ENCODE peak calls at places on chromosome 6, in eight cellular contexts. L is left lung; M is CD8-positive, alpha-beta T cell; K is esophagus squamous epithelium; Y is neural progenitor cell; N is heart left ventricle; U is mucosa of descending colon; A is brain microvascular endothelial cell. Z is an unnamed sample.

GRCh38 chr6:1558388-1558787 is 51.3 kb upstream of the FOXC1 start:
- DNase-seq in N (no peak), K (no peak), Y (no peak), L (no peak), M (no peak), A (peak; percentile 57), U (no peak), Z (peak; percentile 45)

GRCh38 chr6:37535701-37536461 is 36.2 kb upstream of the CCDC167 start:
- DNase-seq in Y (peak; percentile 75), U (no peak), N (no peak), M (no peak), A (no peak), K (no peak), L (no peak), Z (no peak)

GRCh38 chr6:3363296-3364025 is 93.4 kb downstream of the SLC22A23 start:
- DNase-seq in A (no peak), K (no peak), L (peak; percentile 85), M (no peak), N (no peak), Y (no peak), U (peak; percentile 92), Z (no peak)

GRCh38 chr6:73079978-73080377 is 145.3 kb downstream of the KHDC1L start:
- DNase-seq in L (no peak), A (no peak), U (no peak), M (no peak), Y (no peak), K (no peak), N (no peak), Z (no peak)

GRCh38 chr6:41963371-41963770 is 21.8 kb upstream of the CCND3 start:
- DNase-seq in N (no peak), K (no peak), A (no peak), Y (no peak), M (no peak), U (no peak), L (no peak), Z (no peak)

GRCh38 chr6:15911753-15912504 is 217.0 kb upstream of the MYLIP start:
- DNase-seq in N (no peak), M (no peak), Y (no peak), K (no peak), U (no peak), L (no peak), A (no peak), Z (no peak)

GRCh38 chr6:21842875-21843274 is 249.3 kb downstream of the SOX4 start:
- DNase-seq in N (no peak), M (no peak), U (no peak), L (no peak), K (no peak), Y (no peak), A (no peak), Z (no peak)

GRCh38 chr6:110618591-110619267 is 142.3 kb upstream of the SLC22A16 start:
- DNase-seq in K (no peak), U (no peak), Y (no peak), L (no peak), A (no peak), N (no peak), M (no peak), Z (no peak)

GRCh38 chr6:155216312-155217028 is 47.3 kb upstream of the CLDN20 start:
- DNase-seq in Y (peak; percentile 59), U (no peak), N (no peak), K (no peak), L (no peak), M (no peak), A (no peak), Z (no peak)

GRCh38 chr6:156925718-156926607 is 148.8 kb downstream of the ARID1B start:
- DNase-seq in A (no peak), U (no peak), Y (no peak), M (no peak), L (no peak), K (no peak), N (no peak), Z (no peak)

GRCh38 chr6:36323062-36323461 is 13.6 kb downstream of the BNIP5 start:
- DNase-seq in M (no peak), N (no peak), A (no peak), K (no peak), Y (peak; percentile 83), L (no peak), U (no peak), Z (no peak)

GRCh38 chr6:28115799-28116198 is 8.6 kb upstream of the ZSCAN16 start:
- DNase-seq in L (no peak), Y (no peak), U (no peak), N (no peak), M (no peak), A (no peak), K (no peak), Z (no peak)

GRCh38 chr6:118298476-118298875 is 249.6 kb upstream of the PLN start:
- DNase-seq in L (no peak), K (no peak), A (no peak), U (no peak), N (no peak), M (no peak), Y (no peak), Z (no peak)

GRCh38 chr6:37539706-37540352 is 40.1 kb upstream of the CCDC167 start:
- DNase-seq in M (no peak), A (no peak), K (no peak), U (no peak), Y (no peak), L (no peak), N (no peak), Z (no peak)

GRCh38 chr6:582370-582769 is 74.5 kb downstream of the HUS1B start:
- DNase-seq in L (no peak), Y (peak; percentile 77), N (no peak), K (no peak), M (no peak), A (peak; percentile 49), U (no peak), Z (no peak)

GRCh38 chr6:167717455-167717854 is 109.3 kb upstream of the AFDN start:
- DNase-seq in K (no peak), U (no peak), N (no peak), A (no peak), Y (no peak), L (no peak), M (no peak), Z (no peak)

GRCh38 chr6:41636803-41637178 is 1.5 kb upstream of the MDFI start:
- DNase-seq in U (no peak), N (no peak), L (peak; percentile 77), A (no peak), Y (peak; percentile 37), K (no peak), M (no peak), Z (no peak)

GRCh38 chr6:43386492-43386891 is 17.0 kb upstream of the ZNF318 start:
- DNase-seq in L (no peak), U (no peak), N (no peak), Y (peak; percentile 20), A (no peak), K (no peak), M (no peak), Z (no peak)

GRCh38 chr6:38929560-38929959 is 119.0 kb upstream of the GLP1R start:
- DNase-seq in L (no peak), U (no peak), M (no peak), Y (no peak), K (no peak), A (no peak), N (no peak), Z (no peak)
- H3K36me3 ChIP-seq in L (no peaks in the 10 kb centered on the region), U (no peaks in the 10 kb centered on the region), M (no peaks in the 10 kb centered on the region), Y (no peaks in the 10 kb centered on the region), K (no peaks in the 10 kb centered on the region), A (no peaks in the 10 kb centered on the region), N (no peaks in the 10 kb centered on the region), Z (no peaks in the 10 kb centered on the region)

DNA sequence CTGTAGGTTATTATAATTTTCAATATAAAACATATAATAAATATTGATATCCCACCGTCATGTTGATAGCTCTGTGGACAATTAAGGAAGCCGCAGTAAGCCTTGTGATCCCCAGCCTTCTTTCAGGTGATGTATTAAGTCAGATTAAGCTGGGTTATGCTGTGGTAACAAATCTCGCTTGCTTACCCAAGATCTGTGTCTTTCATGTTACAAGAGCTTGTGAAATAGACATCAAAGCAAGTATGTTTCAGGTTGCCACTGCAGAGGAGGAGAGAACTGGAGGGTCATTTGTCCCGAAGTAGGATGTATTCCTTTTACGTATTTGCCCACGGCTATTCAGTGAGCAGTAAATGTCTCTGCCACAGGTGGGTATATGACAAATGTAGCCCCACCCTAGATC is 17.8 kb upstream of the BCKDHB start:
- DNase-seq in K (no peak), U (no peak), A (no peak), M (no peak), L (no peak), N (no peak), Y (no peak), Z (no peak)
- H3K36me3 ChIP-seq in K (no peaks in the 10 kb centered on the region), U (no peaks in the 10 kb centered on the region), A (no peaks in the 10 kb centered on the region), M (no peaks in the 10 kb centered on the region), L (no peaks in the 10 kb centered on the region), N (no peaks in the 10 kb centered on the region), Y (no peaks in the 10 kb centered on the region), Z (no peaks in the 10 kb centered on the region)

DNA sequence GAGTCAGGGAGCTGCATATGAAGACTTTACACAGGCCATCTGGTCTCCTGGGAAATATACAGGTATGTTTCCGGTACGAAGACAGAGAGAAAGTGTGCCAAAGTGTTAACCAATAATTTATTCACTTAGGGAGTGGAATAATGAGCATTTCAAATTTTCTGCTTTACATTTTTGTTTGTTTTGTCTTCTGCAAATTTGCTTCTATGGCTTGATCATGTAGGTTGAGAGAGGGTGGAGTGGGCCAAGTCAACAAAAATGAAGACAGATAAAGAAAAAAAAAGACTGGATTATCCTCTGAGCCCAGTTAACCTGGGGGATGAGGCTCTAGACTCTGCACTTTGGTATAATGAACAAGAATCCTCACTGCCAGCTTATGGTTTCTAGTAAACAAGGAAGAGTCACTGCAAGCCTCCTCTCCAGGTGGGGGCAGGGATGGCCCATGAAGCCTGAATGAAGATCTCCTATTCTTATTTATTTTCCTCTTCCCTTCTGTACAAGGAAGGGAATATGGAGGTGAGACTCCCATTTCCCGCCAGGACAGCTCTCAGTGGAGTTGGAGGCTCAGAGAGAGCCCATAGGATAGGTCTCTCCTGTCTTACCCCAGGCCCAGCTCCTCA is 37.7 kb downstream of the KCNK17 start:
- DNase-seq in A (no peak), Y (no peak), M (no peak), L (no peak), U (no peak), N (no peak), K (no peak), Z (no peak)
- H3K36me3 ChIP-seq in A (no peaks in the 10 kb centered on the region), Y (no peaks in the 10 kb centered on the region), M (no peaks in the 10 kb centered on the region), L (no peaks in the 10 kb centered on the region), U (no peaks in the 10 kb centered on the region), N (no peaks in the 10 kb centered on the region), K (no peaks in the 10 kb centered on the region), Z (no peaks in the 10 kb centered on the region)

GRCh38 chr6:151428336-151428735 is 23.6 kb downstream of the RMND1 start:
- DNase-seq in K (no peak), U (no peak), Y (no peak), L (no peak), M (no peak), N (no peak), A (no peak), Z (no peak)

GRCh38 chr6:151431336-151431735 is 20.6 kb downstream of the RMND1 start:
- DNase-seq in N (no peak), L (no peak), M (no peak), Y (peak; percentile 68), K (no peak), A (no peak), U (no peak), Z (no peak)

GRCh38 chr6:151432650-151433049 is 19.3 kb downstream of the RMND1 start:
- DNase-seq in M (no peak), L (no peak), N (no peak), K (no peak), U (no peak), A (no peak), Y (no peak), Z (no peak)

GRCh38 chr6:151434369-151434768 is 17.6 kb downstream of the RMND1 start:
- DNase-seq in M (no peak), N (no peak), U (no peak), Y (no peak), K (no peak), L (no peak), A (no peak), Z (no peak)

GRCh38 chr6:151430886-151431285 is 21.0 kb downstream of the RMND1 start:
- DNase-seq in K (no peak), L (no peak), A (no peak), N (no peak), U (no peak), M (no peak), Y (peak; percentile 75), Z (no peak)
- H3K36me3 ChIP-seq in K (no peaks in the 10 kb centered on the region), L (no peaks in the 10 kb centered on the region), A (peaks cover 43% of the 10 kb centered on the region), N (peaks cover 78% of the 10 kb centered on the region), U (no peaks in the 10 kb centered on the region), M (peaks cover 15% of the 10 kb centered on the region), Y (peaks cover 14% of the 10 kb centered on the region), Z (peaks cover 57% of the 10 kb centered on the region)

Z was measured in esophagus muscularis mucosa.